ENCODE peak calls at places on chromosomes 1 and 21, in nine cellular contexts. D is AG04450; M is H9; R is WTC11; B is glomerular endothelial cell; A is mucosa of descending colon; P is activated T-cell treated with anti-CD3 and anti-CD28 coated beads, Interleukin-2, amount 50 U/mL, for 48 hours; Z is Calu3; J is fibroblast of mammary gland. N is an unnamed sample.

GRCh38 chr1:97340951-97341350 is 579.9 kb downstream of the DPYD start:
- DNase-seq in J (peak), P (no peak), R (no peak), M (no peak), B (no peak), D (no peak), A (no peak), Z (no peak), N (no peak)

GRCh38 chr1:159879977-159880376 is 17.5 kb upstream of the VSIG8 start:
- DNase-seq in M (no peak), A (no peak), B (no peak), J (peak), P (no peak), R (no peak), Z (no peak), D (peak), N (no peak)

GRCh38 chr1:214303538-214303937 is 22.6 kb downstream of the SMYD2 start:
- DNase-seq in A (no peak), M (no peak), J (peak), B (no peak), Z (no peak), R (no peak), D (no peak), P (no peak), N (no peak)

GRCh38 chr1:224432672-224433040 is 1.9 kb downstream of the WDR26 start:
- DNase-seq in B (no peak), Z (no peak), P (peak), D (no peak), J (peak), M (no peak), A (no peak), R (no peak), N (no peak)

GRCh38 chr1:177069489-177069888 is 95.0 kb downstream of the ASTN1 start:
- DNase-seq in P (no peak), R (no peak), J (peak), M (no peak), A (no peak), B (no peak), D (no peak), Z (no peak), N (no peak)

GRCh38 chr1:47991187-47991586 is 6.0 kb downstream of the TRABD2B start:
- DNase-seq in J (peak), P (no peak), M (peak), Z (no peak), B (no peak), D (no peak), R (no peak), A (no peak), N (no peak)

GRCh38 chr1:12585536-12585935 is 32.5 kb downstream of the DHRS3 start:
- DNase-seq in J (no peak), M (no peak), P (no peak), Z (no peak), B (no peak), A (no peak), R (no peak), D (no peak), N (no peak)

GRCh38 chr1:102879439-102879993 is 228.8 kb downstream of the COL11A1 start:
- DNase-seq in M (no peak), B (no peak), Z (no peak), J (peak), P (no peak), A (no peak), R (no peak), D (no peak), N (no peak)

GRCh38 chr21:31930001-31930400 is 57.2 kb downstream of the HUNK start:
- DNase-seq in J (no peak), A (no peak), D (no peak), Z (no peak), B (no peak), P (no peak), M (no peak), R (no peak), N (no peak)

GRCh38 chr1:7896994-7897393 is 43.6 kb downstream of the TNFRSF9 start:
- DNase-seq in M (no peak), A (no peak), J (no peak), R (no peak), P (no peak), B (no peak), D (no peak), Z (no peak), N (no peak)

N was measured in NCI-H774.